ENCODE peak calls at places on chromosomes 2 and 18, in eight cellular contexts. T, L, E, H, Z, N, O and R are unnamed samples.

GRCh38 chr2:232894746-232895145 is 24.7 kb downstream of the SNORC start:
- DNase-seq in T (no peak), E (no peak), Z (no peak), N (no peak), O (peak; percentile 22), H (peak; percentile 11), L (no peak), R (no peak)

GRCh38 chr2:177289824-177290632 is 25.5 kb upstream of the NFE2L2 start:
- DNase-seq in N (no peak), O (no peak), T (no peak), Z (no peak), H (no peak), L (no peak), E (peak; percentile 46), R (no peak)

GRCh38 chr2:179981085-179981484 is 26.0 kb downstream of the CWC22 start:
- DNase-seq in N (no peak), H (no peak), O (no peak), Z (no peak), L (no peak), T (peak; percentile 55), E (no peak), R (no peak)

GRCh38 chr2:129479892-129480291 is 499.6 kb upstream of the RAB6C start:
- DNase-seq in O (no peak), E (no peak), Z (no peak), H (no peak), L (no peak), N (no peak), T (no peak), R (no peak)

GRCh38 chr2:184646177-184646576 is 47.8 kb downstream of the ZNF804A start:
- DNase-seq in Z (no peak), L (no peak), H (no peak), T (no peak), N (no peak), O (no peak), E (no peak), R (no peak)

GRCh38 chr2:182668671-182669070 is 47.4 kb upstream of the DNAJC10 start:
- DNase-seq in N (peak; percentile 7), Z (no peak), H (no peak), T (peak; percentile 86), L (no peak), O (no peak), E (no peak), R (no peak)

GRCh38 chr2:4832642-4833041 is 859.5 kb upstream of the SOX11 start:
- DNase-seq in O (no peak), N (no peak), T (no peak), H (no peak), Z (no peak), L (no peak), E (no peak), R (no peak)

GRCh38 chr2:168978461-168978861 is 52.7 kb downstream of the ABCB11 start:
- DNase-seq in O (no peak), E (no peak), L (no peak), N (no peak), T (no peak), Z (no peak), H (no peak), R (no peak)

GRCh38 chr2:176960736-176961135 is 251.9 kb upstream of the HNRNPA3 start:
- DNase-seq in E (no peak), T (no peak), Z (no peak), O (no peak), L (no peak), N (no peak), H (no peak), R (no peak)

GRCh38 chr2:69946351-69947077 is 14.9 kb downstream of the ASPRV1 start:
- DNase-seq in Z (no peak), O (peak; percentile 38), T (peak; percentile 41), E (peak; percentile 30), L (no peak), N (no peak), H (peak; percentile 41), R (peak; percentile 57)

GRCh38 chr18:22214731-22215528 is 45.5 kb downstream of the GATA6 start:
- DNase-seq in O (no peak), N (no peak), L (no peak), E (no peak), T (peak; percentile 71), H (no peak), Z (no peak), R (no peak)

GRCh38 chr18:11323359-11323819 is 174.0 kb upstream of the PIEZO2 start:
- DNase-seq in T (no peak), L (no peak), H (no peak), O (no peak), E (no peak), N (no peak), Z (no peak), R (no peak)

GRCh38 chr2:146721486-146721885 is 1123.3 kb upstream of the ACVR2A start:
- DNase-seq in Z (no peak), H (no peak), T (no peak), L (no peak), E (no peak), N (no peak), O (peak; percentile 35), R (no peak)

GRCh38 chr18:23626451-23627279 is 36.0 kb downstream of the ANKRD29 start:
- DNase-seq in O (no peak), H (no peak), E (no peak), T (peak; percentile 75), Z (no peak), L (no peak), N (no peak), R (no peak)

GRCh38 chr2:221518201-221518936 is 53.7 kb downstream of the EPHA4 start:
- DNase-seq in O (no peak), E (no peak), N (no peak), T (peak; percentile 89), Z (peak; percentile 47), L (no peak), H (no peak), R (no peak)

GRCh38 chr18:63260075-63260754 is 59.4 kb downstream of the BCL2 start:
- DNase-seq in E (no peak), H (no peak), N (no peak), T (no peak), L (no peak), Z (no peak), O (no peak), R (no peak)

GRCh38 chr2:108858894-108859293 is 72.3 kb downstream of the CCDC138 start:
- DNase-seq in N (no peak), O (no peak), T (no peak), H (no peak), E (no peak), L (no peak), Z (no peak), R (no peak)

GRCh38 chr2:207226243-207226642 is 60.5 kb upstream of the KLF7 start:
- DNase-seq in L (no peak), H (no peak), E (no peak), T (peak; percentile 42), O (no peak), N (no peak), Z (no peak), R (no peak)

GRCh38 chr18:56284319-56284718 is 354.1 kb downstream of the TXNL1 start:
- DNase-seq in L (no peak), O (no peak), N (no peak), H (no peak), T (no peak), E (no peak), Z (no peak), R (no peak)

GRCh38 chr18:56282234-56283104 is 355.9 kb downstream of the TXNL1 start:
- DNase-seq in H (no peak), E (no peak), N (no peak), Z (no peak), L (no peak), O (no peak), T (no peak), R (no peak)

GRCh38 chr18:56276466-56276865 is 361.9 kb downstream of the TXNL1 start:
- DNase-seq in O (no peak), T (no peak), E (no peak), L (no peak), H (no peak), N (no peak), Z (no peak), R (no peak)

GRCh38 chr18:56283346-56283745 is 355.0 kb downstream of the TXNL1 start:
- DNase-seq in H (no peak), T (no peak), N (no peak), O (no peak), E (no peak), L (no peak), Z (no peak), R (no peak)

GRCh38 chr18:56278643-56279042 is 359.7 kb downstream of the TXNL1 start:
- DNase-seq in H (no peak), E (no peak), N (no peak), L (no peak), O (no peak), T (no peak), Z (no peak), R (no peak)
- TF ChIP-seq POLR2AphosphoS5 in H (no peak), E (no peak), N (no peak), L (no peak), O (no peak), T (no peak), Z (no peak), R (no peak)

GRCh38 chr2:10432315-10433181 is 15.6 kb downstream of the ODC1 start:
- DNase-seq in Z (no peak), E (no peak), O (peak; percentile 64), L (no peak), N (peak; percentile 75), T (peak; percentile 17), H (no peak), R (no peak)
- TF ChIP-seq POLR2A in Z (no peak), E (peak; percentile 37), O (no peak), L (no peak), N (peak; percentile 52), T (peak; percentile 19), H (no peak), R (no peak)

DNA sequence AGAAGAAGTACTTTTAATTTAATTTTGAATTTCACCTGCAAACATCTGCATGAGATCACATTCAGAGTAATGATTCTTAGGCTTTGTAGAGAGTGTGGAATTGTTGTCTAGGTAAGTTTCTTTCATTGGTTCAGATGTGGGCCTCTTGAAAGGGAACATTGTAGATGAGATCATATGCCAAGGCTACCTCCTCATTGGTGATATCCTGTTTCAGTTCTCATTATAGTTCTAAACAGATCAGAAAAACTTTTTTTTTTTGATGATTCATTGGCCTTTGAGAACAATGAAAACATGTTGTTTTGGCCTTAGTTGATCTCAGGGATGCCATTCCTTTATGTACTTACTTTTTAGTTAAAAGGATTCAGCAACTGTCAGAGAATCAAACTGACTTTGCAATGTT is 44.5 kb downstream of the EML6 start:
- DNase-seq in T (peak; percentile 90), O (no peak), Z (no peak), L (no peak), H (no peak), E (no peak), N (no peak), R (no peak)
- TF ChIP-seq POLR2AphosphoS5 in T (no peak), O (no peak), Z (no peak), L (no peak), H (no peak), E (no peak), N (no peak), R (no peak)

DNA sequence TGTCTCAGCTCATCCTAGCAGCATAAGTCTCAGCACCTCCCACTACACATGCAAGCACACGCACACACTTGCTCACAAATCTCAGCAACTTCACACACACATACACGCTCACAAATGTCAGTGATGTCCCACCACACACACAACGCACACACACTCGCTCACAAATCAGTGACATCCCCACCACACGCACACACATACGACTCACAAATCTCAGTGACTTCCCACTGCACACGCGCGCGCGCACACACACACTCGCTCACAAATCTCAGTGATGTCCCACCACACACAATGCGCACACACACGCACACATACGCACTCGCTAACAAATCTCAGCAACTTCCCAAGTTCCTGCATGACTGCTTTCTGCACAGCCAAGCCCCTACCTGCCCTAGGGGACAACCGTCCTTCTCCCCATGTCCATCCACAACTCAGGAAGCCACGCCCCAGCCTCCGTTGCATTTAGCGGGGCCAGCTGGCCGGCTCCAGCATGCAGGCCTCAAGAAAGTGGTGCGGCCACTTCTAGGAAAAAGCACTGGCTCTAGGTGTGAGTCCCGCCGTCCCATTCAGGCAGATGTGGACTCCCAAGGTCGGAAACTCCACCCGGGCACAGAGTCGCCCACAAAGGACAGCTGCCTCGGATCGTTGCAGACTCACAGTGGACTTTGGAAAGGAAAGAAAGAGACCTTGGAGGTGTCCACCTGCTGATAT is 180.1 kb upstream of the SALL3 start:
- DNase-seq in O (no peak), H (no peak), E (no peak), N (no peak), T (no peak), L (no peak), Z (no peak), R (no peak)
- TF ChIP-seq POLR2A in O (no peak), H (no peak), E (no peak), N (no peak), T (no peak), L (no peak), Z (no peak), R (no peak)